ENCODE peak calls at places on chromosomes 13 and 19, in four cellular contexts. X, U, T and S are unnamed samples.

GRCh38 chr19:1954547-1954946 is 13.6 kb downstream of the CSNK1G2 start:
- DNase-seq in X (no peak), U (no peak), T (no peak), S (no peak)

GRCh38 chr19:39124136-39124764 is 1.3 kb upstream of the PAK4 start:
- DNase-seq in X (no peak), U (no peak), T (no peak), S (no peak)

GRCh38 chr13:65112123-65113075 is 2117.7 kb downstream of the PCDH9 start:
- DNase-seq in X (no peak), U (no peak), T (peak), S (no peak)

GRCh38 chr19:10453852-10454251 is 33.5 kb downstream of the PDE4A start:
- DNase-seq in X (no peak), U (no peak), T (no peak), S (no peak)

GRCh38 chr19:23972161-23972560 is 57.5 kb downstream of the ZNF726 start:
- DNase-seq in X (no peak), U (no peak), T (no peak), S (no peak)

GRCh38 chr19:8820234-8820633 is 11.9 kb downstream of the ZNF558 start:
- DNase-seq in X (no peak), U (no peak), T (no peak), S (no peak)

GRCh38 chr13:101390461-101390860 is 25.8 kb downstream of the NALCN start:
- DNase-seq in X (no peak), U (no peak), T (no peak), S (no peak)

GRCh38 chr13:75704942-75705320 is 68.8 kb downstream of the LMO7 start:
- DNase-seq in X (peak), U (no peak), T (no peak), S (peak)

GRCh38 chr19:36030264-36031148 is 2.2 kb downstream of the CLIP3 start:
- DNase-seq in X (no peak), U (no peak), T (no peak), S (no peak)
- TF ChIP-seq CTCF in X (no peak), U (no peak), T (peak), S (no peak)

DNA sequence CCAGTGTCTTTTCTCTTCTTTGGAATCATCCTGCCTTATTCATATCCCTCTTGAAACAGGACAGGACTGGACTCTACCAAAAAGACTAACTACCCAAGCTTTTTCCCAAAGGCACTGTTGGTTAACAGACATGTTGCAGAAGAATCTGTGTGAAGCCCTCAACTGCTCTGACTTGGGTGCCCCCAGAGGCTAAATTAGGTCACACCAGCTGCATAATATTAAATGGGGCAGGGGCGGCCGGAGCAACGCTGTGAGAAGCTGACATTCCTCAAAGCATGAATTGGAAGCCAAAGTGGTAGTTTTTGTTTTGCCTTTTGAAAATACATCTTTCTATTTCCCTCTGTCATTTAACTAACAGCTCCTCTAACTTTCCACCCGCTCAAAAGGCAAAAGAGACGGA is 185.9 kb downstream of the LHFPL6 start:
- DNase-seq in X (no peak), U (peak), T (no peak), S (no peak)
- TF ChIP-seq CTCF in X (no peak), U (peak), T (peak), S (no peak)

DNA sequence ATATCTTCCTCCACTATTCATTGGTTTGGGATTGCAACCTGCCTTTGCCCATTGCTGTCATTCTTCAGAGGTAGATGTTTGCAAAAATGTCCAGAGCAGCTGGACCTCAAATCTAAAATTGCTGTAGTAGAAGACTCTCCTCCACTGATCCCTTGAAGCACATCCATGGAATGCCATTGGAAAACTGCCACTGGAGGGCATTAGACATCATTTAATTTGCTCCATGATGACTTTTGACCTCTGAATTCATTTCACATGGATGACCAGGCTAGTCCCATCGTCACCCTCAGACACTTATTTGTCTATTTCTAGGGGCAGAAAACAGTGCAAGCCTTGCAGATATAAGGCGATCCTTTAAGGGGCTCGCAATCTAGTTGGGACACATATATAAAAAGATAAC is 33.9 kb upstream of the FLT1 start:
- DNase-seq in X (no peak), U (no peak), T (peak), S (no peak)
- TF ChIP-seq CTCF in X (no peak), U (peak), T (no peak), S (no peak)

DNA sequence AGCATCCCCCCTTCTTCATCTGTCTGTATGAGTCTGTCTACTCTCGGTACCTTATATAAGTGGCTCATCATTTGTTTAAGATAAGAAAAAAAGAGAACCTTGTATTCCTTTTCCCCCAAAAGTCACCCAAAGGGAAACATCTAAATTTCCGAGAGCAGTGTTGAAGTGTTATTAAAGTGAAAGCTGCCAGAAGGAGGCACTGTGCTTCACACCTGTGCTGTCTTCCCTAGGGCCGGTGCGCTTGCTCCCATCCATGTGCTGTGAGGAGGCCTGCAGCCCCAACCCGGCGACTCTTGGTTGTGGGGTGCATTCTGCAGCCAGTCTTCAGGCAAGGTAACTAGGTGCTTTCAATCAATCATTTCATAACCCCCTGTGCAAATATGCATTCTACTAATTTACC is 97.5 kb downstream of the TNFRSF19 start:
- DNase-seq in X (no peak), U (peak), T (no peak), S (no peak)
- TF ChIP-seq CTCF in X (no peak), U (peak), T (no peak), S (no peak)

DNA sequence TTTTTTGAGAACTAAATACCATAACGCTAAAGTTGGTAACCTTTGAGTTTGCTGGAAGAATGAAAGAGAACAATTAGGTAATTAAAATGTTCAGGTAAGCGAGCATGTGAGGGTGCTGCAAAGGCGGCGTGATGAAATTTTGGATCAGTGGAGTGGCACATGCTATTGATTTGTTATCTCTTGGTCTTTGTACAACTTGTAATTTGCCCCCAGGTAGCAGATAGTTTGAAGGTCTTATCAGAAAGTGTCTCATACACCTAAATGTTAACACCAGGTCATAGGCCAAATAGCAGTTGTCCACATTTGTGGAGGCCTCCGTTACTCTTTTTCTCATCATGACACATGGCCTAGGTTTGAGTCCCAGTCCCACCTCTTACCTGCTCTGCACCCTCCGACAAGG is 14.9 kb downstream of the ARHGAP35 start:
- DNase-seq in X (no peak), U (no peak), T (no peak), S (no peak)
- TF ChIP-seq CTCF in X (no peak), U (no peak), T (no peak), S (no peak)

GRCh38 chr19:45569619-45570421 is 14.8 kb downstream of the OPA3 start:
- DNase-seq in X (peak), U (peak), T (peak), S (peak)
- TF ChIP-seq CTCF in X (peak), U (peak), T (peak), S (peak)